ENCODE peak calls at places on chromosomes 13 and 19, in four cellular contexts. E, K, H and C are unnamed samples.

GRCh38 chr19:18351544-18351943 is 11.1 kb downstream of the PGPEP1 start:
- DNase-seq in E (no peak), K (no peak), H (no peak), C (no peak)

GRCh38 chr13:36841411-36841810 is 22.4 kb downstream of the RFXAP start:
- DNase-seq in E (no peak), K (no peak), H (no peak), C (no peak)

GRCh38 chr13:27599096-27599495 is 21.2 kb downstream of the LNX2 start:
- DNase-seq in E (no peak), K (no peak), H (no peak), C (no peak)

GRCh38 chr19:10812902-10813404 is 23.1 kb downstream of the TMED1 start:
- DNase-seq in E (no peak), K (peak), H (peak), C (no peak)

GRCh38 chr19:8389891-8390616 is at the start of gene RAB11B:
- DNase-seq in E (peak), K (peak), H (peak), C (peak)

GRCh38 chr19:18610245-18610555 is 2.5 kb upstream of the TMEM59L start:
- DNase-seq in E (no peak), K (no peak), H (no peak), C (no peak)

GRCh38 chr13:40466271-40466670 is 200.2 kb downstream of the FOXO1 start:
- DNase-seq in E (no peak), K (no peak), H (no peak), C (no peak)

GRCh38 chr19:6723738-6724137 is 3.3 kb upstream of the C3 start:
- DNase-seq in E (no peak), K (no peak), H (no peak), C (no peak)